ENCODE peak calls at places on chromosomes 11 and 22, in seven cellular contexts. P is H9, Q is cardiac muscle cell, R is IMR-90, S is small intestine, N is transverse colon, C is SK-N-SH. Z is an unnamed sample. For H3K4me1 and H3K9me3, the result is how much of the 10 kb centered on the place peaks cover.

GRCh38 chr11:68946416-68947090 is 34.2 kb downstream of the MRGPRD start:
- DNase-seq in P (no peak), Q (peak), R (peak), S (no peak), N (no peak), C (peak), Z (no peak)

GRCh38 chr11:69114811-69115523 is 40.8 kb upstream of the SMIM38 start:
- DNase-seq in P (no peak), Q (no peak), R (no peak), S (peak), N (no peak), C (no peak), Z (no peak)

GRCh38 chr11:31987118-31988005 is 103.5 kb upstream of the RCN1 start:
- DNase-seq in P (peak), Q (no peak), R (no peak), S (no peak), N (no peak), C (peak), Z (no peak)

GRCh38 chr11:12801976-12802375 is 127.8 kb downstream of the TEAD1 start:
- DNase-seq in P (no peak), Q (no peak), R (no peak), S (no peak), N (no peak), C (no peak), Z (no peak)

GRCh38 chr22:46737105-46737975 is 712 bp downstream of the CERK start:
- DNase-seq in P (peak), Q (peak), R (peak), S (no peak), N (peak), C (no peak), Z (no peak)

GRCh38 chr11:45771942-45772522 is 32.9 kb upstream of the SLC35C1 start:
- DNase-seq in P (peak), Q (peak), R (peak), S (peak), N (peak), C (peak), Z (peak)

GRCh38 chr11:75078233-75078632 is 18.4 kb downstream of the OR2AT4 start:
- DNase-seq in P (no peak), Q (no peak), R (peak), S (no peak), N (no peak), C (no peak), Z (no peak)

GRCh38 chr11:32890843-32891656 is 1.6 kb upstream of the QSER1 start:
- DNase-seq in P (peak), Q (no peak), R (no peak), S (peak), N (peak), C (no peak), Z (no peak)

GRCh38 chr11:79626135-79626748 is 185.4 kb upstream of the TENM4 start:
- DNase-seq in P (no peak), Q (no peak), R (peak), S (no peak), N (no peak), C (no peak), Z (no peak)

GRCh38 chr11:62593434-62594044 is 2.2 kb upstream of the TUT1 start:
- DNase-seq in P (peak), Q (peak), R (peak), S (peak), N (peak), C (peak), Z (no peak)

GRCh38 chr11:94525933-94526332 is 13.7 kb downstream of the C11orf97 start:
- DNase-seq in P (no peak), Q (peak), R (peak), S (peak), N (peak), C (no peak), Z (no peak)

GRCh38 chr11:911031-911889 is 650 bp upstream of the CHID1 start:
- DNase-seq in P (peak), Q (peak), R (peak), S (peak), N (peak), C (no peak), Z (no peak)

GRCh38 chr11:17208257-17208999 is 642 bp upstream of the PIK3C2A start:
- DNase-seq in P (peak), Q (peak), R (peak), S (peak), N (peak), C (peak), Z (peak)

GRCh38 chr11:18312663-18313420 is 9.1 kb downstream of the HPS5 start:
- DNase-seq in P (no peak), Q (peak), R (peak), S (peak), N (no peak), C (no peak), Z (no peak)

GRCh38 chr11:1570896-1571759 is 943 bp downstream of the DUSP8 start:
- DNase-seq in P (peak), Q (no peak), R (no peak), S (no peak), N (no peak), C (peak), Z (no peak)

GRCh38 chr11:93655581-93656255 is 5.8 kb upstream of the CEP295 start:
- DNase-seq in P (no peak), Q (no peak), R (no peak), S (no peak), N (no peak), C (no peak), Z (no peak)

GRCh38 chr11:60370811-60371297 is 7.5 kb upstream of the MS4A7 start:
- DNase-seq in P (no peak), Q (no peak), R (no peak), S (peak), N (no peak), C (no peak), Z (no peak)

GRCh38 chr11:40445391-40445790 is 1014.1 kb downstream of the LRRC4C start:
- DNase-seq in P (no peak), Q (no peak), R (peak), S (no peak), N (no peak), C (no peak), Z (no peak)

GRCh38 chr11:95228081-95228859 is 2.7 kb downstream of the SESN3 start:
- DNase-seq in P (no peak), Q (peak), R (no peak), S (no peak), N (no peak), C (no peak), Z (no peak)

GRCh38 chr11:43555811-43556210 is 124.7 kb upstream of the HSD17B12 start:
- DNase-seq in P (no peak), Q (peak), R (peak), S (peak), N (no peak), C (no peak), Z (no peak)

GRCh38 chr11:6538892-6539291 is 41.8 kb downstream of the DNHD1 start:
- DNase-seq in P (no peak), Q (no peak), R (no peak), S (peak), N (no peak), C (no peak), Z (no peak)

DNA sequence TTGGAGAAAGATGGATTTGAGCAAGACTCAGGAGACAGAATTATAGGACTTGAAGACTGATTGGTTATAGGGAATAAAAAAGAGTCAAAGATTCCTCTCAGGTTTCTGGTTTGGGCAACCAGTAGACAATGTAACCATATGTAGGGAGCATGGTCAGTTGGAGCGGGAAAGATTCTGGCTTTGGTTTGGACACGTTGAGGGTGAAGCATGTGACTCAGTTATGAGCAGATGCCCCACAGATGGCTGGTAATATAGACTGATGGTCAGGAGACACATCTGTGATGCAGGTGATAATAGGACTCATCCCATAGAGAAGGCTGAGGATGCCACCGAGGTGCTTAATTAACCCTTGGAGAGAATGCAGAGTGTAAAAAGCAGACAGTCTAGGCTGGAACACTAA is 132.1 kb downstream of the CD44 start:
- DNase-seq in P (no peak), Q (no peak), R (no peak), S (no peak), N (no peak), C (no peak), Z (no peak)
- H3K4me1 ChIP-seq in P (under half), Q (under half), R (under half), S (under half), N (under half), C (under half), Z (under half)

GRCh38 chr11:72069787-72070251 is 10.5 kb downstream of the NUMA1 start:
- DNase-seq in P (peak), Q (peak), R (peak), S (peak), N (peak), C (no peak), Z (no peak)

GRCh38 chr11:72067266-72067665 is 13.1 kb downstream of the NUMA1 start:
- DNase-seq in P (no peak), Q (no peak), R (no peak), S (no peak), N (no peak), C (no peak), Z (no peak)

GRCh38 chr11:72067676-72068075 is 12.7 kb downstream of the NUMA1 start:
- DNase-seq in P (no peak), Q (no peak), R (no peak), S (no peak), N (no peak), C (no peak), Z (no peak)

GRCh38 chr11:72069200-72069599 is 11.1 kb downstream of the NUMA1 start:
- DNase-seq in P (no peak), Q (no peak), R (no peak), S (no peak), N (no peak), C (no peak), Z (no peak)

DNA sequence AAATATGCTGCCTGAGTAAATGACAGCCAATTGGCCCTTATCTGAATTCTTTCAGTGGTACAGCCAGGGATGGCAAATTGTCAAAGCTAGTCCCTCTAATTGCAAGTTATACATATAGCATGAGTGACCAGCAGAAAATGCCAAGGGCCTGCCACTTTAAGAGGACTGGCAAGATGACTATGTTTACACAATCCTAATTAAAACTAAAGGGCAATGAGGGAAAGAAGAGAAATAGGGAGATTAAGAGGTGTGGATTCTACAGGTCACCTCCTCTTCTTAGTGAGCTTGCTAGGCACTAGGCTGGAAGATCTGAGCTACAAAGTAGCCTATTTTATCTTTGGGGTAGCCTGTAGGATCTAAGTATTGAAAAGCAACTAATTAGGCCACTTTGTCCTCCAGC is 13.5 kb downstream of the NUMA1 start:
- DNase-seq in P (no peak), Q (no peak), R (no peak), S (no peak), N (no peak), C (no peak), Z (no peak)
- H3K27ac ChIP-seq in P (no peak), Q (no peak), R (peak), S (no peak), N (peak), C (peak), Z (no peak)

DNA sequence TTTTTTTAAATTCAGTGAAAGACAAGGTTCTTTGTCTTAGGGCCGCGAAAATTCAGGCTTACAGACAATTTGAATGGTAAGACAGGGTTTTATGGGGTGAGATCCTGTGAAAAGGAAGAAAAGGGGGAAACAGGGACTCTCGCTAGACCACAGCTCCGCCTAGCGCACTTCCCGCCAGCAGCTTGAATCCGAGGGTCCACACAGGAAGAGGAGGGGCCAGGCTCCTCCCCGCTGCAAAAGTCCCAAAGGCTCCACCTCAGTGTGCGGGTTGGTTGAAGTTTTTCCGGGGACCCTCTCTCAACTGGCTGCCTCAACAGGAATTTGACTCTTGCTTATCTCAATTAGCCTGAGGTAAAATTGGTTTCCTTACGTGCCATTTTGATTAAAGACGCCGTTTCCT is 950.9 kb upstream of the CNTN5 start:
- DNase-seq in P (no peak), Q (no peak), R (no peak), S (no peak), N (no peak), C (no peak), Z (no peak)
- H3K9me3 ChIP-seq in P (under half), Q (under half), R (under half), S (under half), N (under half), C (under half), Z (under half)

DNA sequence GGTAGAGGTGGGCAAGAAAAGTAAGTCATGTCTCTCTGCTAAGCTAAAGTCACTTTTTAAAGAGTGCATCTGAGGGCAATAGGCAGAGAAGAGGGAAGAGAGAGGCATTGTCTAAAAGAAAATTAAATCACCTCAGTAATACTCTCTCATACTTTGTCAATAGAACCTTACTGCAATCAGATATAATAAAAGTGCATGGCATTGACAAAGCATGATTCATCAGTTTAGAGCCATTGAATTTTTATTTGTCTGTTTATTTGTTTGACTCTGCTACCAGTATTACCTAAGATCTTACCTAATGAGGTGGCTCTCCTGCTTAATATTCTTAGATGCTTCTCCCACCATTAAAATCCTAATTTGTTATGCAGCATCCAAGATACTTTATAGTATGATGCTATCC is 209.0 kb downstream of the PGR start:
- DNase-seq in P (no peak), Q (no peak), R (no peak), S (peak), N (no peak), C (no peak), Z (no peak)
- H3K4me1 ChIP-seq in P (under half), Q (under half), R (under half), S (under half), N (under half), C (under half), Z (under half)

GRCh38 chr11:73244589-73245240 is 26.6 kb downstream of the P2RY2 start:
- DNase-seq in P (peak), Q (no peak), R (no peak), S (no peak), N (no peak), C (no peak), Z (no peak)
- H3K27ac ChIP-seq in P (no peak), Q (no peak), R (no peak), S (no peak), N (no peak), C (peak), Z (no peak)

GRCh38 chr11:65206441-65206841 is 24.7 kb downstream of the CAPN1 start:
- DNase-seq in P (no peak), Q (no peak), R (no peak), S (no peak), N (no peak), C (no peak), Z (no peak)

GRCh38 chr11:65206901-65207300 is 25.2 kb downstream of the CAPN1 start:
- DNase-seq in P (no peak), Q (no peak), R (no peak), S (no peak), N (no peak), C (no peak), Z (no peak)

GRCh38 chr11:65208785-65209710 is 27.3 kb downstream of the CAPN1 start:
- DNase-seq in P (no peak), Q (no peak), R (no peak), S (peak), N (peak), C (no peak), Z (no peak)

GRCh38 chr11:65209711-65210360 is 28.1 kb downstream of the CAPN1 start:
- DNase-seq in P (no peak), Q (no peak), R (no peak), S (peak), N (no peak), C (no peak), Z (no peak)

DNA sequence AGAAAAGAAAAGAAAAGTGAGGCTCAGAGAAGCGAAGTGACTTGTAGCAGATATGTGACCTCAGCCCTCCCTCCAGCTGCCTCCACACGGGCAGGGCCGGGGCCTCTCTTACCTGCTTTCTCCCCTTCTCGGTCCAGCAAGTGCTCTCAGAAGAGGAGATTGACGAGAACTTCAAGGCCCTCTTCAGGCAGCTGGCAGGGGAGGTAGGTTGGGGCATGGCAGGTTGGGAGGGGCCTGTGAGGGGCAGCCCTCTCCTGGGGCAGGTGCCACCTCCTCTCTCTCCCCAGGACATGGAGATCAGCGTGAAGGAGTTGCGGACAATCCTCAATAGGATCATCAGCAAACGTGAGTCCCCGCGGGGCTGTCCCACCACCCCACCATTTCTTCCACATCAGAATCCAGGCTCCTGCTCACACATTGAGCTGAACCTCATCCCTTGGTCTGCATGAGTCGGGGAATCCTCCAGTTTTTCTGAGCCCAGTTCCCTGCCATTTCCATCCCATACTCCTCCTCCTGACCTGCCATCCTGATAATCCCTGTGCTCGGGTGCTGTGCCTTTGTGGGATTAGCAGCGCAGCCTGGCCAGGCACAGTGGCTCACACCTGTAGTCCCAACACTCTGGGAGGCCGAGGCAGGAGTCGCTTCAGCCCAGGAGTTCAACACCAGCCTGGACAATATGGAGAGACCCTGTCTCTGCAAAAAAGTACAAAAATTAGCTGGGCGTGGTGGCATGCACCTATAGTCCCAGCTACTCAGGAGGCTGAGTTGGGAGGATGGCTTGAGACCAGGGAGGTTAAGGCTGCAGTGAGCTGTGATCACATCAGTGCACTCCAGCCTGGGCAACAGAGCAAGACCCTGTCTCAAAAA is 26.4 kb downstream of the CAPN1 start:
- DNase-seq in P (no peak), Q (no peak), R (no peak), S (no peak), N (no peak), C (no peak), Z (no peak)
- H3K9me3 ChIP-seq in P (under half), Q (under half), R (under half), S (under half), N (under half), C (under half), Z (under half)

GRCh38 chr22:28815101-28815500 is 14.7 kb upstream of the XBP1 start:
- DNase-seq in P (no peak), Q (no peak), R (no peak), S (no peak), N (no peak), C (no peak), Z (no peak)
- H3K4me1 ChIP-seq in P (under half), Q (under half), R (under half), S (under half), N (half or more), C (under half), Z (under half)

GRCh38 chr11:3123761-3124733 is 41.1 kb downstream of the OSBPL5 start:
- DNase-seq in P (no peak), Q (peak), R (peak), S (peak), N (peak), C (peak), Z (no peak)
- H3K27ac ChIP-seq in P (no peak), Q (no peak), R (no peak), S (no peak), N (peak), C (no peak), Z (no peak)